ENCODE peak calls at places on chromosome 19, in five cellular contexts. One of them, this sample, is unnamed.

GRCh38 chr19:10290876-10291553 is 1.3 kb downstream of the ICAM5 start:
- DNase-seq in tibial artery: no peak
- DNase-seq in HFF-Myc: no peak
- DNase-seq in A549: no peak
- DNase-seq in neural progenitor cell: peak
- DNase-seq in this sample: peak

GRCh38 chr19:29083863-29084262 is 129.1 kb downstream of the UQCRFS1 start:
- DNase-seq in HFF-Myc: no peak
- DNase-seq in A549: no peak
- DNase-seq in neural progenitor cell: no peak
- DNase-seq in tibial artery: peak
- DNase-seq in this sample: no peak

GRCh38 chr19:18851673-18852325 is 20.0 kb downstream of the UPF1 start:
- DNase-seq in tibial artery: no peak
- DNase-seq in HFF-Myc: no peak
- DNase-seq in A549: no peak
- DNase-seq in neural progenitor cell: no peak
- DNase-seq in this sample: no peak

GRCh38 chr19:33767898-33768413 is 28.7 kb upstream of the KCTD15 start:
- DNase-seq in tibial artery: no peak
- DNase-seq in HFF-Myc: no peak
- DNase-seq in neural progenitor cell: peak
- DNase-seq in A549: no peak
- DNase-seq in this sample: peak

GRCh38 chr19:49387936-49388372 is at the start of gene KASH5:
- DNase-seq in HFF-Myc: no peak
- DNase-seq in neural progenitor cell: no peak
- DNase-seq in A549: peak
- DNase-seq in tibial artery: peak
- DNase-seq in this sample: peak

GRCh38 chr19:18340237-18340989 is at the start of gene PGPEP1:
- DNase-seq in HFF-Myc: no peak
- DNase-seq in A549: no peak
- DNase-seq in tibial artery: peak
- DNase-seq in neural progenitor cell: peak
- DNase-seq in this sample: peak

GRCh38 chr19:4522291-4523002 is 4.2 kb upstream of the PLIN4 start:
- DNase-seq in A549: no peak
- DNase-seq in neural progenitor cell: no peak
- DNase-seq in tibial artery: no peak
- DNase-seq in HFF-Myc: no peak
- DNase-seq in this sample: no peak

GRCh38 chr19:45121827-45122345 is 28.9 kb downstream of the PPP1R37 start:
- DNase-seq in HFF-Myc: no peak
- DNase-seq in tibial artery: no peak
- DNase-seq in A549: no peak
- DNase-seq in neural progenitor cell: no peak
- DNase-seq in this sample: no peak

GRCh38 chr19:35299523-35300339 is 7.8 kb downstream of the MAG start:
- DNase-seq in HFF-Myc: no peak
- DNase-seq in tibial artery: no peak
- DNase-seq in neural progenitor cell: no peak
- DNase-seq in A549: no peak
- DNase-seq in this sample: no peak

GRCh38 chr19:8214802-8215201 is 5.6 kb downstream of the CERS4 start:
- DNase-seq in neural progenitor cell: no peak
- DNase-seq in HFF-Myc: no peak
- DNase-seq in A549: no peak
- DNase-seq in tibial artery: no peak
- DNase-seq in this sample: no peak

GRCh38 chr19:22784051-22784450 is at the start of gene ZNF99:
- DNase-seq in HFF-Myc: no peak
- DNase-seq in A549: no peak
- DNase-seq in neural progenitor cell: no peak
- DNase-seq in tibial artery: peak
- DNase-seq in this sample: no peak

GRCh38 chr19:34962945-34963530 is 991 bp downstream of the ZNF792 start:
- DNase-seq in HFF-Myc: no peak
- DNase-seq in A549: no peak
- DNase-seq in neural progenitor cell: no peak
- DNase-seq in tibial artery: no peak
- DNase-seq in this sample: no peak

GRCh38 chr19:18879579-18880373 is 16.2 kb downstream of the CERS1 start:
- DNase-seq in neural progenitor cell: peak
- DNase-seq in tibial artery: no peak
- DNase-seq in HFF-Myc: no peak
- DNase-seq in A549: no peak
- DNase-seq in this sample: peak

GRCh38 chr19:9885077-9885552 is 50.0 kb downstream of the PIN1 start:
- DNase-seq in A549: no peak
- DNase-seq in tibial artery: no peak
- DNase-seq in neural progenitor cell: no peak
- DNase-seq in HFF-Myc: no peak
- DNase-seq in this sample: no peak

GRCh38 chr19:19568802-19569756 is 31.0 kb downstream of the CILP2 start:
- DNase-seq in tibial artery: no peak
- DNase-seq in neural progenitor cell: no peak
- DNase-seq in A549: no peak
- DNase-seq in HFF-Myc: no peak
- DNase-seq in this sample: no peak

GRCh38 chr19:50462970-50463369 is 13.3 kb upstream of the EMC10 start:
- DNase-seq in HFF-Myc: no peak
- DNase-seq in tibial artery: no peak
- DNase-seq in neural progenitor cell: no peak
- DNase-seq in A549: no peak
- DNase-seq in this sample: no peak

GRCh38 chr19:24140099-24140498 is 53.1 kb downstream of the ZNF254 start:
- DNase-seq in A549: no peak
- DNase-seq in HFF-Myc: peak
- DNase-seq in neural progenitor cell: no peak
- DNase-seq in tibial artery: no peak
- DNase-seq in this sample: no peak

GRCh38 chr19:50507376-50507775 is 3.6 kb downstream of the JOSD2 start:
- DNase-seq in tibial artery: no peak
- DNase-seq in A549: no peak
- DNase-seq in neural progenitor cell: no peak
- DNase-seq in HFF-Myc: no peak
- DNase-seq in this sample: no peak

GRCh38 chr19:35860818-35861639 is 4.3 kb downstream of the KIRREL2 start:
- DNase-seq in tibial artery: no peak
- DNase-seq in neural progenitor cell: peak
- DNase-seq in HFF-Myc: no peak
- DNase-seq in A549: no peak
- DNase-seq in this sample: no peak

GRCh38 chr19:16371540-16371986 is 46.9 kb downstream of the KLF2 start:
- DNase-seq in neural progenitor cell: no peak
- DNase-seq in tibial artery: no peak
- DNase-seq in A549: no peak
- DNase-seq in HFF-Myc: no peak
- DNase-seq in this sample: peak

GRCh38 chr19:16608290-16608704 is 19.7 kb downstream of the MED26 start:
- DNase-seq in A549: no peak
- DNase-seq in neural progenitor cell: no peak
- DNase-seq in HFF-Myc: peak
- DNase-seq in tibial artery: peak
- DNase-seq in this sample: no peak

GRCh38 chr19:40445006-40445312 is 824 bp upstream of the SERTAD3 start:
- DNase-seq in neural progenitor cell: no peak
- DNase-seq in A549: no peak
- DNase-seq in HFF-Myc: no peak
- DNase-seq in tibial artery: no peak
- DNase-seq in this sample: no peak

GRCh38 chr19:57512845-57513244 is 13.1 kb downstream of the ZNF773 start:
- DNase-seq in HFF-Myc: no peak
- DNase-seq in A549: no peak
- DNase-seq in tibial artery: no peak
- DNase-seq in neural progenitor cell: no peak
- DNase-seq in this sample: peak

GRCh38 chr19:34808566-34808965 is 35.6 kb upstream of the ZNF599 start:
- DNase-seq in tibial artery: no peak
- DNase-seq in HFF-Myc: peak
- DNase-seq in A549: no peak
- DNase-seq in neural progenitor cell: no peak
- DNase-seq in this sample: no peak

GRCh38 chr19:10639836-10640235 is 14.3 kb upstream of the ILF3 start:
- DNase-seq in HFF-Myc: no peak
- DNase-seq in neural progenitor cell: no peak
- DNase-seq in A549: no peak
- DNase-seq in tibial artery: no peak
- DNase-seq in this sample: peak

GRCh38 chr19:33876619-33877018 is 79.9 kb downstream of the KCTD15 start:
- DNase-seq in HFF-Myc: no peak
- DNase-seq in neural progenitor cell: no peak
- DNase-seq in A549: no peak
- DNase-seq in tibial artery: no peak
- DNase-seq in this sample: no peak

GRCh38 chr19:10797541-10798256 is 38.3 kb downstream of the TMED1 start:
- DNase-seq in A549: no peak
- DNase-seq in tibial artery: no peak
- DNase-seq in HFF-Myc: no peak
- DNase-seq in neural progenitor cell: no peak
- DNase-seq in this sample: peak

GRCh38 chr19:21210037-21210621 is 68.3 kb downstream of the ZNF431 start:
- DNase-seq in neural progenitor cell: no peak
- DNase-seq in HFF-Myc: no peak
- DNase-seq in A549: no peak
- DNase-seq in tibial artery: no peak
- DNase-seq in this sample: no peak

DNA sequence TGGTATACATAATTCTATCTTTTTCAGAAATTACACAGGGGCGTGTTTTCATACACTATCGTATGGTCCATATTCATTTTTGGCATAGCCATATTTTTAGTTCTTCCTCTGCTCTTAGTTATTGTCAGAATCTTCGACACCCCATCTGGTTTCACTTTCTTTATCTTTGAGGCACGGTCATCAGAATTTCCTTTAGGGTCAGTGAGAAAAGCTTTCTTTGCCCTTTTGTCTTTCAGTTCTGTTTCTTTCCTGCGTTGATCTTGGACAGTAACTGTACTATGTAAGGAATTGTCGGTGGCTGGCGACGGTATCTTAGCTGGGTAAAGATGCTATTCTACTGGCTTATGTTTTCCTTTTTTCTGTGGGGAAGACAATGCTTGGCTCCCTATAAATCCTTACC is 10.6 kb upstream of the KIR2DL4 start:
- DNase-seq in neural progenitor cell: no peak
- DNase-seq in A549: no peak
- DNase-seq in tibial artery: no peak
- DNase-seq in HFF-Myc: no peak
- DNase-seq in this sample: peak
- H3K4me3 ChIP-seq in neural progenitor cell: no peak
- H3K4me3 ChIP-seq in A549: peak
- H3K4me3 ChIP-seq in tibial artery: no peak
- H3K4me3 ChIP-seq in HFF-Myc: no peak
- H3K4me3 ChIP-seq in this sample: peak

GRCh38 chr19:3404324-3405260 is 38.2 kb downstream of the NFIC start:
- DNase-seq in A549: no peak
- DNase-seq in HFF-Myc: peak
- DNase-seq in neural progenitor cell: no peak
- DNase-seq in tibial artery: peak
- DNase-seq in this sample: no peak
- TF ChIP-seq CTCF in A549: no peak
- TF ChIP-seq CTCF in HFF-Myc: no peak
- TF ChIP-seq CTCF in neural progenitor cell: no peak
- TF ChIP-seq CTCF in tibial artery: peak
- TF ChIP-seq CTCF in this sample: no peak

GRCh38 chr19:5718579-5719273 is 1.2 kb downstream of the LONP1 start:
- DNase-seq in tibial artery: no peak
- DNase-seq in neural progenitor cell: no peak
- DNase-seq in HFF-Myc: no peak
- DNase-seq in A549: no peak
- DNase-seq in this sample: peak

GRCh38 chr19:5719961-5720790 is at the start of the genes CATSPERD and LONP1:
- DNase-seq in tibial artery: peak
- DNase-seq in A549: peak
- DNase-seq in HFF-Myc: peak
- DNase-seq in neural progenitor cell: peak
- DNase-seq in this sample: peak

GRCh38 chr19:5719274-5719960 is 529 bp downstream of the LONP1 start:
- DNase-seq in HFF-Myc: no peak
- DNase-seq in neural progenitor cell: peak
- DNase-seq in A549: no peak
- DNase-seq in tibial artery: no peak
- DNase-seq in this sample: peak

GRCh38 chr19:5717215-5717614 is 2.7 kb downstream of the LONP1 start:
- DNase-seq in HFF-Myc: no peak
- DNase-seq in A549: no peak
- DNase-seq in tibial artery: no peak
- DNase-seq in neural progenitor cell: no peak
- DNase-seq in this sample: no peak

DNA sequence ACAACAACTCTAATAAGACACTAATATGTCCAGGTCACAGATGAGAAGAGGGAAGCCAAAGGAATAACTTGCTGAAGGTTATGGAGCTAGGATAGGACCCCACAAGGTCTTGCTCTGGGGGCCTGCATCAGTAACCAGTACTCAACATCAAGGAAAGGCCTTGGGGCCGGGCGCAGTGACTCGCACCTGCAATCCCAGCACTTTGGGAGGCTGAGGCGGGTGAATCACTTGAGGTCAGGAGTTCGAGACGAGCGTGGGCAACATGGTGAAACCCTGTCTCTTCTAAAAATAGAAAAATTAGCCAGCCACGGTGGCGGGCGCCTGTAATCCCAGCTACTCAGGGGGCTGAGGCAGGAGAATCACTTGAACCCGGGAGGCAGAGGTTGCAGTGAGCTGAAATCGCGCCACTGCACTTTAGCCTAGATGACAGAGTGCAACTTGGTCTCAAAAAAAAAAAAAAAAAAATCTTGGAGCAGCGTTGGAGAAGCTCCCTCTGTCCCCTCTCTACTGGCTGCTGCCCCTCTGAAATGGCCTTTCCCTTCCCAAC is 1.8 kb downstream of the LONP1 start:
- DNase-seq in tibial artery: no peak
- DNase-seq in neural progenitor cell: no peak
- DNase-seq in A549: no peak
- DNase-seq in HFF-Myc: no peak
- DNase-seq in this sample: no peak
- H3K4me3 ChIP-seq in tibial artery: no peak
- H3K4me3 ChIP-seq in neural progenitor cell: peak
- H3K4me3 ChIP-seq in A549: peak
- H3K4me3 ChIP-seq in HFF-Myc: peak
- H3K4me3 ChIP-seq in this sample: peak

DNA sequence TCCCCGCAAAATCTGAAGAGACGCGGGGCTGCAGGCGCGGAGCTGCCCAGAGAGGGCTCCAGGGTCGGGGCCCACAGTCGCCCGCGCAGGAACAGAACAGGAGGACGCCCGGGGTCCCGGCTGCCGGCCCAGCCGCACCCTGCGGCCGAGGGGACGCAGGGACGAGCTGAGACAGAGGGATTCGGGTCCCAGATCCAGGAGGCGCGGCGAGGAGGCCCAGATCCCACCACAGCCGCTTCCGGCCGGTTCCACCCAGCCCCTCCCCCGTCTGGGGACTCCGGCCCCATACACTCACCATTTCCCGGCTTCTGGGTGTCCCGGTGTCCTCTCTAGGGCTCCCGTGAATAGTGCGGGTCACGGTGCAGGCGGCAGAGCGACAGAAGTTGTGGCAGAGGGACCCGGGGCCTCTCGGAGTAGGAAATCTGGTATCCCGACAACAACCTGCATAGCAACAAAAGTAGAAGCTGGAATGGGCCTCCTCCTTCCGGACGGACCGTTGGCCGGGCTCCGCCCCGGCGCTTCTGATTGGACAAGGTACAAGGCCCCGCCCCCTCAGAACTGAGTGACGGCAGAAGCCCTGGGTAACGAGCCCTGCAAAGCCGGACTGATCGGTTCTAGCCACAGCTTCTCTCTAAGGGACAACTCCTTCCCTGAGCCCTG is at the start of gene ZNF20:
- DNase-seq in neural progenitor cell: peak
- DNase-seq in HFF-Myc: peak
- DNase-seq in tibial artery: peak
- DNase-seq in A549: no peak
- DNase-seq in this sample: peak
- TF ChIP-seq CTCF in neural progenitor cell: no peak
- TF ChIP-seq CTCF in HFF-Myc: no peak
- TF ChIP-seq CTCF in tibial artery: no peak
- TF ChIP-seq CTCF in A549: no peak
- TF ChIP-seq CTCF in this sample: no peak